ENCODE peak calls at places on chromosomes 2 and 18, in six cellular contexts. Z is tibial nerve, U is body of pancreas, V is HCT116, Q is A549, T is sigmoid colon. K is an unnamed sample. For H3K4me1, the result is how much of the 10 kb centered on the place peaks cover.

GRCh38 chr2:240934701-240935100 is 28.6 kb downstream of the CROCC2 start:
- DNase-seq in Z (peak), U (no peak), V (no peak), Q (no peak), T (peak), K (no peak)

GRCh38 chr2:179129574-179130238 is 79.8 kb upstream of the CCDC141 start:
- DNase-seq in Z (no peak), U (peak), V (no peak), Q (peak), T (no peak), K (no peak)

GRCh38 chr2:147468963-147469362 is 375.9 kb upstream of the ACVR2A start:
- DNase-seq in Z (no peak), U (no peak), V (no peak), Q (no peak), T (no peak), K (no peak)

GRCh38 chr2:7516447-7517121 is 599.4 kb downstream of the RNF144A start:
- DNase-seq in Z (no peak), U (no peak), V (no peak), Q (no peak), T (no peak), K (no peak)

GRCh38 chr2:82875891-82876290 is 1583.2 kb downstream of the SUCLG1 start:
- DNase-seq in Z (no peak), U (no peak), V (no peak), Q (no peak), T (no peak), K (no peak)

GRCh38 chr2:161915121-161915520 is 158.9 kb downstream of the DPP4 start:
- DNase-seq in Z (no peak), U (no peak), V (no peak), Q (no peak), T (no peak), K (no peak)

GRCh38 chr2:9693646-9694045 is 62.8 kb upstream of the YWHAQ start:
- DNase-seq in Z (no peak), U (no peak), V (no peak), Q (no peak), T (peak), K (no peak)

GRCh38 chr2:156447761-156448160 is 11.6 kb downstream of the GPD2 start:
- DNase-seq in Z (no peak), U (no peak), V (no peak), Q (no peak), T (no peak), K (no peak)

GRCh38 chr2:154960802-154961583 is 262.5 kb downstream of the KCNJ3 start:
- DNase-seq in Z (no peak), U (no peak), V (no peak), Q (no peak), T (no peak), K (no peak)

GRCh38 chr18:48181132-48181823 is 227.9 kb downstream of the ZBTB7C start:
- DNase-seq in Z (no peak), U (no peak), V (no peak), Q (no peak), T (no peak), K (no peak)

GRCh38 chr18:55407774-55408535 is 180.0 kb downstream of the TCF4 start:
- DNase-seq in Z (no peak), U (no peak), V (no peak), Q (no peak), T (no peak), K (no peak)

GRCh38 chr2:215736653-215737290 is 276.6 kb downstream of the MREG start:
- DNase-seq in Z (no peak), U (no peak), V (peak), Q (peak), T (no peak), K (no peak)

GRCh38 chr2:177161741-177162440 is 50.7 kb upstream of the HNRNPA3 start:
- DNase-seq in Z (no peak), U (peak), V (no peak), Q (no peak), T (no peak), K (no peak)

GRCh38 chr2:98465456-98466201 is 21.0 kb downstream of the INPP4A start:
- DNase-seq in Z (no peak), U (peak), V (no peak), Q (no peak), T (peak), K (no peak)

GRCh38 chr2:172200495-172201085 is 97.9 kb upstream of the DLX2 start:
- DNase-seq in Z (no peak), U (peak), V (peak), Q (no peak), T (no peak), K (no peak)

GRCh38 chr2:10412380-10412779 is 35.7 kb downstream of the ODC1 start:
- DNase-seq in Z (no peak), U (no peak), V (no peak), Q (no peak), T (no peak), K (no peak)

GRCh38 chr2:70068119-70068518 is 19.2 kb upstream of the PCBP1 start:
- DNase-seq in Z (no peak), U (no peak), V (no peak), Q (no peak), T (peak), K (no peak)

GRCh38 chr2:145573608-145574007 is 1053.7 kb upstream of the ZEB2 start:
- DNase-seq in Z (no peak), U (no peak), V (no peak), Q (no peak), T (no peak), K (no peak)

GRCh38 chr2:183995632-183996031 is 602.7 kb upstream of the ZNF804A start:
- DNase-seq in Z (no peak), U (peak), V (no peak), Q (peak), T (no peak), K (no peak)

GRCh38 chr2:29806461-29806860 is 114.9 kb downstream of the ALK start:
- DNase-seq in Z (no peak), U (no peak), V (no peak), Q (no peak), T (no peak), K (no peak)

GRCh38 chr2:7281348-7281747 is 364.1 kb downstream of the RNF144A start:
- DNase-seq in Z (no peak), U (peak), V (no peak), Q (no peak), T (no peak), K (no peak)

GRCh38 chr18:78666666-78667335 is 312.8 kb upstream of the SALL3 start:
- DNase-seq in Z (no peak), U (no peak), V (no peak), Q (no peak), T (no peak), K (no peak)

GRCh38 chr18:76927216-76927725 is 104.9 kb downstream of the ZNF236 start:
- DNase-seq in Z (no peak), U (no peak), V (no peak), Q (no peak), T (no peak), K (no peak)

GRCh38 chr18:35089382-35089781 is 48.2 kb downstream of the MAPRE2 start:
- DNase-seq in Z (no peak), U (no peak), V (no peak), Q (no peak), T (no peak), K (no peak)

GRCh38 chr2:29042581-29043075 is 31.7 kb downstream of the PCARE start:
- DNase-seq in Z (no peak), U (peak), V (no peak), Q (no peak), T (no peak), K (no peak)

GRCh38 chr2:226766352-226767055 is 33.1 kb downstream of the IRS1 start:
- DNase-seq in Z (no peak), U (no peak), V (no peak), Q (no peak), T (no peak), K (no peak)

GRCh38 chr2:158204741-158205165 is 103.1 kb downstream of the UPP2 start:
- DNase-seq in Z (no peak), U (no peak), V (no peak), Q (no peak), T (no peak), K (no peak)

DNA sequence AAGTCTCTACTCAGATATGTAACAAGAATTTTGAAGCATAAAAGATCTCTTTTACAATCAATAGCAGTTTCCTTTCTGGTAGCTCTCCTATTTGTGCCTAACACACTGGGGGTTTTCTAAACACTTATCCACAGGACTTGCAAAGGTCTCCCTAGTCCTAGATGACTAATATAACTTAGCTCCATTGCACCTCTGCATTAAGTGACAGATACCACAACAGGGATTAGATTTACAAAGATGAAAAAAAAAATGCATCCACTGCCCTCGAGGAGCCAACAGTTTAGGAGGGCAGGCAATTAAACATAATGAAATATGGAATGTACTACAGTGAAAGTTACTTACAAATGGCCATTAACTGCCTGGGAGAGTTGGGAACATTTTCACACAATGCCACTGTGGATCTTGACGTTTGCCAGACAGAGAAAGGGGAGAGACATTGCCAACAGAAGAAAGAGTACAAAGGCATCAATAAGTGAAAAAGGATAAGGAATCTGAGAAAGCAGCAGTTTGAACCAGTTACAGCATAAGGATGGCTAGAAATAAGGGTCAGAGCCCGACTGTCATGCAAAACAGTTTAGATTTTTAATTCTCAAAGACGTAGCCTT is 14.3 kb downstream of the PPP3R1 start:
- DNase-seq in Z (no peak), U (no peak), V (no peak), Q (no peak), T (no peak), K (no peak)
- H3K4me1 ChIP-seq in Z (half or more), U (half or more), V (under half), Q (under half), T (under half), K (under half)

DNA sequence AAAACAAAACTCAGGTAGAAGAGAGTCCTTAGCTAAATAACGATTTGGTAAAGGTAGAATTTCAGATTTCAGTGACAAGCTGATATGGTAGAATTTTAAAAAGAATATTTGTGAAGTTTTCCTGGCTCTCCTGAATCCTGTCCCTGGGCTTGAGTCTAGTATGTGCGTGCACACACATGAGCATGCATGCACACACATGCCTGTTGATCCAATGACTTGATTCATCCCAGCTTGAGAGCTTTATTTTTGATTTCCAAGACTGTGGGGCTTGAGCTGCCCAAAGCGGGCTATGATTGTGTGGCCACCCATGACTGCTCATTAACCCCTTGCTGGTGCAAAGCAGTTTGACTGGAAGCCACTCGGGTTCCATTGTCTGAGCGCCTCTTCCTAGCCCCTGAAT is 9.0 kb downstream of the LIPG start:
- DNase-seq in Z (no peak), U (no peak), V (no peak), Q (no peak), T (no peak), K (no peak)
- TF ChIP-seq POLR2A in Z (no peak), U (no peak), V (no peak), Q (no peak), T (no peak), K (no peak)

DNA sequence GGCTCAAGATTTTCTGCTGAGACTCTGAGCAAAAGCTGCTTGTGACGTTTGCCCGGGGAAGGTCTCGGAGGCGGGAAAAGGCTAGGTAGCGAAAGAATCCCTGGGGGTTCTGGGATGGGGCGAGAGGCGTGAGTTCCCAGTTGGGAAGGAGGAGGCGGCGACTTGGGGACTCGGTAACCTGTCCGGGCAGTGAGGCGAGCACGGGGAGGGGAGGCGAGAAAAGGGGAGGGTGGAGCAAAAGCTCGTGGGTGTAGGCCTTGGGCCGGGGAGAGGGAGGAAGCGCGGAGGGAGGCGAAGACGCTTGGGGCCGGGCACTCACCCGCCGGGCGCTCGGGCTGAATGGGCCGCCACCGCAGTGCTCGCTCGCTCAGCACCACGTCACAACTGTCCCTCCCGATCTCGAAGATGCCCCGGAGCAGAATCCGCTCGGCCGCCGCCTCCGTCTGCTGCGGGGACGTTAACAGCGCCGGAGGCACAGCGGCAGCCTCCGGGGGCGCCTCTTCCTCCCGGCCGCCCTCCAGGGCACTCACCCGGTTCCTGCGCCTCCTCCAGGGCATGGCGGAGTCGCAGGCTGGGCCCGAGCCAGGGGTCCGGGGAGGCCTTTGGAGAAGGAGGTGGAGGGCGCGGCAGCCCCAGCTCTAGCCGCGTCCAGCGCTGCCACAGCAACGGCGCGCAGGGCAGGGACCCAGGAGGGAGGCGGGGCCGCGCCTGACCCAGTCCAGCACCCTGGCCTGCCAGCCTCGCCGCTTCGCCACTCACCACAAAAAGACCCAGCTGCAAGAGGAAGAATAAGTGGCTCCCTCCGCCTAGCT is at the start of gene CERKL:
- DNase-seq in Z (no peak), U (peak), V (peak), Q (peak), T (no peak), K (no peak)
- TF ChIP-seq CTCF in Z (no peak), U (no peak), V (no peak), Q (no peak), T (no peak), K (no peak)

DNA sequence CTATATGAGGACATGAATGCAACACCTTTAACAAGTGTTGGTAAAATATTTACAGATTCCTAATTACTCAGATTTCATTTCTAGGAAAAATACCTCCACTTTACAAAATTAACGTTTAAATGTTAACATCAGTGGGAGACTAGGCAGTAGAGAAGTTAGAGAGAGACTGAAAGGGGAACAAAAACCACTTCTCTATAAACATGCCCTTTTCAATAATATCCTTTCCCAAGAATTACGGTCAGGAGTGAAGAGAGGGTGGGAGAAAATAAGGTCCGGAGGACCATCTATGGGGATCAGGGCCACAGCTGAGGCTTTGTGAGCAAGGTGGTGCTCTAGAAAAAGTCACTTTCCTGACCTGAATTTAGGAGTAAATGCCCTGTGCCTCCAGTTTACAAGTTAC is 65.3 kb upstream of the WIPF1 start:
- DNase-seq in Z (no peak), U (no peak), V (no peak), Q (no peak), T (no peak), K (no peak)
- H3K4me1 ChIP-seq in Z (half or more), U (under half), V (under half), Q (under half), T (under half), K (under half)

GRCh38 chr2:32009479-32010256 is 1.1 kb downstream of the MEMO1 start:
- DNase-seq in Z (no peak), U (peak), V (no peak), Q (no peak), T (peak), K (no peak)

GRCh38 chr2:32011566-32011960 is 755 bp upstream of the MEMO1 start:
- DNase-seq in Z (no peak), U (no peak), V (no peak), Q (no peak), T (no peak), K (no peak)

GRCh38 chr2:32012872-32013271 is 2.1 kb upstream of the MEMO1 start:
- DNase-seq in Z (no peak), U (no peak), V (no peak), Q (no peak), T (no peak), K (no peak)

GRCh38 chr2:32008811-32009478 is 1.9 kb downstream of the MEMO1 start:
- DNase-seq in Z (no peak), U (peak), V (no peak), Q (no peak), T (no peak), K (no peak)

GRCh38 chr2:32010670-32011565 is at the start of gene MEMO1:
- DNase-seq in Z (peak), U (peak), V (peak), Q (peak), T (peak), K (peak)
- TF ChIP-seq POLR2A in Z (peak), U (peak), V (peak), Q (peak), T (peak), K (peak)

DNA sequence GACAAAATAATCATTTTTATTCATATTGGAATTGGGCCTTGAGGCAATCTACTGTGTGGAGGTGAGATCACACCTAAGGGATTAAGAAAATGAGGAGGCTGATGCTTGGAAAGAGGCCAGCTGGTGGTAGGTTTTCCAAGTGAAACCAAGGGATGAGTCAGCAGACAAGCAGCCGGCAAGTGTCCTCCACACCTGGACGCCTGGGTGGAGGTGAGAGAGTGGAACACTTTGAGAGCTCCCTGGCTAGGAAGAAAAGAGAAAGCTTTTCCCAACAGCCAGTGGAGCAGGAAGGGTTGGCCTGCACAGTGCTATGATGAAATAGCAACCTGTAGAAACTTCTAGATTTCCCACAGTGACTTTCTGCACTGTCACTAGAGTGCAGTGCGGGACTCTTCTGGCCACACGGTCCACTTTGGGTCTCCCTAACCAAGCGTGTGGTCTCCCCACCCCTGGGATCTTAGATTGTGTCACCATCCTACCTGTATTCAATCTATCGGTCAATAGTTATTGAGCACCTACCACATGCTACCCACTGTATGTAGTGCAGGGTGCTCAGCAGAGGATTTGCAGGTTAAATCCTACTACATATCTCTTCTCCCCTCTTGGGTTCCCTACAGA is 19.5 kb upstream of the IL37 start:
- DNase-seq in Z (no peak), U (no peak), V (peak), Q (no peak), T (no peak), K (no peak)
- TF ChIP-seq CTCF in Z (no peak), U (no peak), V (no peak), Q (no peak), T (no peak), K (no peak)

GRCh38 chr2:45255568-45255967 is 246.3 kb upstream of the SIX2 start:
- DNase-seq in Z (no peak), U (no peak), V (no peak), Q (no peak), T (no peak), K (no peak)

GRCh38 chr2:45258251-45258775 is 249.1 kb upstream of the SIX2 start:
- DNase-seq in Z (no peak), U (no peak), V (no peak), Q (no peak), T (no peak), K (no peak)

GRCh38 chr2:45257820-45258219 is 248.6 kb upstream of the SIX2 start:
- DNase-seq in Z (no peak), U (no peak), V (no peak), Q (no peak), T (no peak), K (no peak)

GRCh38 chr2:45256173-45256866 is 247.1 kb upstream of the SIX2 start:
- DNase-seq in Z (no peak), U (no peak), V (no peak), Q (no peak), T (no peak), K (no peak)

DNA sequence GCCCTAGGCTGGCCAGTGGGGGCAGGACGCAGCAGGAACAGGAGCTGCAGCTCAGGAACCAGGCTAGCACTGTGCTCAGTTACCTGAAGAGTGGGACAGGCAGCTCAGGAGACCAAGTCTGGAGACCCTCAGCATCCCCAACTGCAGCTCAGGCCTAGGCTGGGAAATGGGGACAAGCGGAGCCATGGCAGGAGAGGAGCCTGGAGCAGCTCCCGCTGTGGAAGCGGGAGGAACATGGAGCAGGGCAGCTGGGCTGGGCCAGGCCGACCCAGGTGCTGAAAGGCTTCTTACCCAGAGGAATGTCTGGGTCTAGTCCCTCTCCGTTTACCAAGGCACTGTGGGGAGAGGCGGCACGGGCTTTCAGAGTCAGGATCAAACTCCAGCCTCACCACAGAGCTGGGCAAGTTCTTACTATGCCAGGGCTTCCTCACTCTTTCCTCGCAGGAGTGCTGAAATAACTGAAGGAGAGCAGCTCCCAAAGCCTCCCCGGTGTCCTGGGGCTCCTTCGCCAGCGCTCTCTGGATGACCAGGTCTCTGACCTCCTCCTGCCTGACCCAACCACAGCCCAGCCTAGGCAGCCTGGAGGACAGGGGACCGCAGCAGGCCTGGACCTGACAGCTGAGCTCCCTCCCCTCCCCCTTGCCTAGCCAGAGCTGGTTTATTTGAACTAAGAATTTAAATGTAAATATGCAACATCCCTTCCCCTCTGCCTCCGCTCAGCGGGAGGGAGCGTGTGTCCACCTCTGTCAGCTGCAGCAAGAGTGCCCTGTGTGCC is 247.8 kb upstream of the SIX2 start:
- DNase-seq in Z (no peak), U (no peak), V (no peak), Q (no peak), T (no peak), K (no peak)
- H3K4me1 ChIP-seq in Z (under half), U (under half), V (under half), Q (under half), T (under half), K (under half)

K was measured in esophagus squamous epithelium.